ENCODE peak calls at places on chromosomes 16 and 17, in four cellular contexts. One of them, this sample, is unnamed.

GRCh38 chr17:63930951-63931575 is 1.1 kb downstream of the CD79B start:
- DNase-seq in CD8-positive, alpha-beta memory T cell: peak
- DNase-seq in fibroblast of the aortic adventitia: no peak
- DNase-seq in cardiac fibroblast: no peak
- DNase-seq in this sample: no peak

GRCh38 chr17:32609085-32609484 is 122.3 kb downstream of the CDK5R1 start:
- DNase-seq in fibroblast of the aortic adventitia: no peak
- DNase-seq in cardiac fibroblast: peak
- DNase-seq in CD8-positive, alpha-beta memory T cell: peak
- DNase-seq in this sample: peak

GRCh38 chr17:7755095-7755890 is 37.7 kb downstream of the DNAH2 start:
- DNase-seq in fibroblast of the aortic adventitia: no peak
- DNase-seq in CD8-positive, alpha-beta memory T cell: no peak
- DNase-seq in cardiac fibroblast: no peak
- DNase-seq in this sample: no peak

GRCh38 chr17:32916134-32916533 is 11.8 kb upstream of the TMEM98 start:
- DNase-seq in fibroblast of the aortic adventitia: no peak
- DNase-seq in cardiac fibroblast: no peak
- DNase-seq in CD8-positive, alpha-beta memory T cell: no peak
- DNase-seq in this sample: no peak

GRCh38 chr16:86751081-86752030 is 173.0 kb downstream of the FOXL1 start:
- DNase-seq in fibroblast of the aortic adventitia: peak
- DNase-seq in cardiac fibroblast: peak
- DNase-seq in CD8-positive, alpha-beta memory T cell: no peak
- DNase-seq in this sample: peak

GRCh38 chr16:56748826-56749225 is 18.9 kb downstream of the NUP93 start:
- DNase-seq in fibroblast of the aortic adventitia: no peak
- DNase-seq in CD8-positive, alpha-beta memory T cell: no peak
- DNase-seq in cardiac fibroblast: no peak
- DNase-seq in this sample: no peak

GRCh38 chr16:89502319-89502843 is 5.8 kb upstream of the SPG7 start:
- DNase-seq in CD8-positive, alpha-beta memory T cell: no peak
- DNase-seq in fibroblast of the aortic adventitia: peak
- DNase-seq in cardiac fibroblast: peak
- DNase-seq in this sample: peak

GRCh38 chr17:14859521-14859920 is 405.6 kb downstream of the PMP22 start:
- DNase-seq in fibroblast of the aortic adventitia: no peak
- DNase-seq in CD8-positive, alpha-beta memory T cell: no peak
- DNase-seq in cardiac fibroblast: peak
- DNase-seq in this sample: no peak

GRCh38 chr16:58418601-58419000 is 26.3 kb downstream of the GINS3 start:
- DNase-seq in CD8-positive, alpha-beta memory T cell: no peak
- DNase-seq in fibroblast of the aortic adventitia: peak
- DNase-seq in cardiac fibroblast: peak
- DNase-seq in this sample: no peak

GRCh38 chr16:79188115-79188779 is 412.3 kb downstream of the MAF start:
- DNase-seq in CD8-positive, alpha-beta memory T cell: no peak
- DNase-seq in fibroblast of the aortic adventitia: no peak
- DNase-seq in cardiac fibroblast: no peak
- DNase-seq in this sample: no peak
- H3K4me3 ChIP-seq in CD8-positive, alpha-beta memory T cell: no peak
- H3K4me3 ChIP-seq in fibroblast of the aortic adventitia: no peak
- H3K4me3 ChIP-seq in cardiac fibroblast: no peak
- H3K4me3 ChIP-seq in this sample: no peak

GRCh38 chr16:67786491-67786890 is 19.9 kb downstream of the RANBP10 start:
- DNase-seq in CD8-positive, alpha-beta memory T cell: no peak
- DNase-seq in fibroblast of the aortic adventitia: no peak
- DNase-seq in cardiac fibroblast: no peak
- DNase-seq in this sample: no peak
- H3K4me3 ChIP-seq in CD8-positive, alpha-beta memory T cell: no peak
- H3K4me3 ChIP-seq in fibroblast of the aortic adventitia: no peak
- H3K4me3 ChIP-seq in cardiac fibroblast: no peak
- H3K4me3 ChIP-seq in this sample: no peak

DNA sequence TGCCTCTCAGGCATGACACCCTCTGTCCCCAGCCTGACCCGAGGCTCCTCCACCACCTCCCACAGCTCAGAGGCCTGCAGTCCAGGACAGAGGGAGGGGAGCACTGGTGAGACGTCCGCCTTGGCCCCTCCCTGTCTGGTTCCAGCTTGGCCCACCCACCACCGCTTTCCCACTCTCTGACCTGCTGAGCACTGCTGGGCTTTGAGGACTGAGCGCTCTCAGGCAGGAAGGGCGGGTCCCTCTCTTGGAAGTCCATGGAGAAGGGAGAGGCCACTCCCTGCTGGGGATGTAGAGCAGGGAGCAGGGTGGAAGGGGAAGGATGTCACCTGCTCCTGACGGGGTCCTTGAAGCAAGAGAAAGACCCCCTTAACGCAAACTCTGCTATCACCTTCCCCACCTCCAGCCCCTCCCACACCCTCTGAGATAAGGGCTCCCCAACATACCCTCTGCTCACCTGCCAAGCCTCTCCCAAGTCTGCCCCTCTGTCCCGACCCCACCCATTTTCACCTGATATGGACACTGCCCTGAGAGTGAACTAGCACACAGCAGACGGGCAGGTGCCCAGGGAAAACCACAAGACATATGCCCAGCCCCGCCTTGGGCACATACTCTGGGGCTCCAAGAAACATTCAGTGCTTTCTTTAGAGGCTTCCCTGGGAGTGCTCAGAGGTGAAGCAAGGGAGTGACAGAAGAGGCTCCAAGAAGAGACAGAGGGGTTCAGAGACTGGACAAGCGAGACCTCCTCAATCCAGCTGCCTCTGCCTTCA is 1.4 kb downstream of the OSBPL7 start:
- DNase-seq in fibroblast of the aortic adventitia: no peak
- DNase-seq in CD8-positive, alpha-beta memory T cell: no peak
- DNase-seq in cardiac fibroblast: no peak
- DNase-seq in this sample: no peak
- H3K4me3 ChIP-seq in fibroblast of the aortic adventitia: peak
- H3K4me3 ChIP-seq in CD8-positive, alpha-beta memory T cell: no peak
- H3K4me3 ChIP-seq in cardiac fibroblast: no peak
- H3K4me3 ChIP-seq in this sample: peak

GRCh38 chr16:31184888-31185287 is 4.9 kb downstream of the FUS start:
- DNase-seq in CD8-positive, alpha-beta memory T cell: no peak
- DNase-seq in cardiac fibroblast: no peak
- DNase-seq in fibroblast of the aortic adventitia: no peak
- DNase-seq in this sample: no peak

GRCh38 chr16:31181102-31181830 is 1.3 kb downstream of the FUS start:
- DNase-seq in CD8-positive, alpha-beta memory T cell: peak
- DNase-seq in fibroblast of the aortic adventitia: no peak
- DNase-seq in cardiac fibroblast: peak
- DNase-seq in this sample: no peak

GRCh38 chr16:31183432-31184428 is 3.8 kb downstream of the FUS start:
- DNase-seq in CD8-positive, alpha-beta memory T cell: no peak
- DNase-seq in cardiac fibroblast: no peak
- DNase-seq in fibroblast of the aortic adventitia: no peak
- DNase-seq in this sample: no peak

GRCh38 chr16:31179747-31180458 is at the start of gene FUS:
- DNase-seq in CD8-positive, alpha-beta memory T cell: peak
- DNase-seq in fibroblast of the aortic adventitia: peak
- DNase-seq in cardiac fibroblast: peak
- DNase-seq in this sample: peak

GRCh38 chr16:31182391-31182790 is 2.5 kb downstream of the FUS start:
- DNase-seq in CD8-positive, alpha-beta memory T cell: no peak
- DNase-seq in cardiac fibroblast: no peak
- DNase-seq in fibroblast of the aortic adventitia: no peak
- DNase-seq in this sample: no peak
- H3K4me3 ChIP-seq in CD8-positive, alpha-beta memory T cell: peak
- H3K4me3 ChIP-seq in cardiac fibroblast: peak
- H3K4me3 ChIP-seq in fibroblast of the aortic adventitia: peak
- H3K4me3 ChIP-seq in this sample: peak

DNA sequence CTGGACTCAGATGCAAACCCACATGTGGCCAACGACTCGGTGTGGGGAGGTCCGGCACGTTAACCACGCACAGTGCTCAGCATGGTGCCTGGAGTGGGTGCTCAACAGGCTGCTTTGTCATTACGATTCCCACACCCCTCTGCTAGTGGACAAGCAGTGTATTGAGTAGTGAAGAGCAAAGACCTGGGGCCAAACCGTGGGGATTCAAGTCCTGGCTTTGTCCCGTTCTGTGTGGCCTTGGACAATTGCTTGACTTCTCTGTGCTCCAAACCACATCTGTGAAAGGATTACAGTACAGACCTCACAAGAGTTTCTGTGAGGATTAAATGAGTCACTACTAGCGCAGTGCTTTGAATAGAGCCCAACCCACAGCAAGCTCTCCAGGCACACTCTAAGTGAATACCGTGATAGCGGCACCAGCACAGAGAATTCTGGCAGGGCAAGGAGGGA is 33.8 kb downstream of the TRPV2 start:
- DNase-seq in CD8-positive, alpha-beta memory T cell: no peak
- DNase-seq in cardiac fibroblast: peak
- DNase-seq in fibroblast of the aortic adventitia: peak
- DNase-seq in this sample: no peak
- H3K4me3 ChIP-seq in CD8-positive, alpha-beta memory T cell: no peak
- H3K4me3 ChIP-seq in cardiac fibroblast: no peak
- H3K4me3 ChIP-seq in fibroblast of the aortic adventitia: no peak
- H3K4me3 ChIP-seq in this sample: no peak

DNA sequence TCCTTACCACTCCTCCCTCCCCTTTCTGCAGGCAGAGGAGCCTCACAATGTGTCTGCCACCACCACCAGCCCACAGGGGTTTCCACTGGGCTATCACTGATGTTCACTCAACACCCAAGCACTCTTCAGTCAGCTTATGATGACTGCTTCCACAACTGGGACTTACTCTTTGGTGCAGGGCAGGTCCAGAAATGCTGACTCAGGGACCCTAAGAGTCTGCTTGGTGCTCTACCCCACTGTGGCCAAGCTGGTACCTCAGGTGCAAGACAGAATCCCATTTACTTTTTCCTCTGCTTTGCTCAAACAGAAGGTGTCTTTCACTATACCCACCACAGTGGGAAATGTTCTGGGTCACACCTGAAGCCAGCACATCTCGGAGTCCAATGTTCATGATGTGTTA is 40.1 kb downstream of the ZNF267 start:
- DNase-seq in cardiac fibroblast: no peak
- DNase-seq in fibroblast of the aortic adventitia: no peak
- DNase-seq in CD8-positive, alpha-beta memory T cell: no peak
- DNase-seq in this sample: no peak
- H3K4me3 ChIP-seq in cardiac fibroblast: no peak
- H3K4me3 ChIP-seq in fibroblast of the aortic adventitia: no peak
- H3K4me3 ChIP-seq in CD8-positive, alpha-beta memory T cell: peak
- H3K4me3 ChIP-seq in this sample: no peak

DNA sequence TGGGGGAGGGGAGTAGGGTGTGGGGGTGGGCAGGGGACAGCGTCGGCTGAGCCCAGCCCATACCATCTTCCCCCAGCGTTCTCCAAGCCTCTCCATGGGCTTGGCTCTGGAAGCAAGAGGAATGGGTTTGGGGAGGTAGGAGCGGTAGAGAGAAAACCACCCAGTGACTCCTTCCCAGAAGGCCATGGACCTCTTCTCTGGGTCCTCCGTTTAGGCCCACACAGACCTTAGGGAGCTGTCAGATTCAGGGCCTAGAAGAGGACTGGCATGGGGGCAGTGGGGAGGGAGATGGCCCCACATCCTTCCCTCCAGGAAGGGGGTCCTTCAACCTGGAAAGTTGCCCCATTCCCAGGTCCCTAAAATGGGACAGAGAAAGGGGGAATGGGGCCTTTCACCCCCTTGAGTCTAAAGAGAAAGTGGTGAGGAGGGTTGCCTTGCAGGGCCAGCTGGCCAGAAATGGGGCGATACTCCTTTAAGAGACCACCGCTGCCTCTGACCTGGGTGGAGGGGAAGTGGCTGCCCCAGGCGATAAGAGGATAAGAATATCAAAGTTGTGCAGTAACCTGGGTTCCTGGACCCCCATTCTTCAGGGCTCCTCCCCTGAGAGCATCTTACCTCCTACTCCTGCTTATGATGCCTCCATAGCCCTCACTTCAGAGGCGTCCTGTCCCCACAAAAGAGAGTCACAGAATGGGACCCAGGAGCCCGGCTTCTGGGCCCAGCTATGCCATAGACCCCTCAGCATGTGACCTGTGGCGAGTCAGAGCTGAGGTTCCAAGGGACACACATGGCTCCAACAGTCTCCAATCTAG is 5.0 kb upstream of the TSPOAP1 start:
- DNase-seq in CD8-positive, alpha-beta memory T cell: no peak
- DNase-seq in cardiac fibroblast: no peak
- DNase-seq in fibroblast of the aortic adventitia: no peak
- DNase-seq in this sample: no peak
- H3K4me3 ChIP-seq in CD8-positive, alpha-beta memory T cell: peak
- H3K4me3 ChIP-seq in cardiac fibroblast: no peak
- H3K4me3 ChIP-seq in fibroblast of the aortic adventitia: no peak
- H3K4me3 ChIP-seq in this sample: no peak

This sample was measured in prostate gland.